ENCODE peak calls at places on chromosomes 16 and 17, in five cellular contexts. One of them, this sample, is unnamed.

GRCh38 chr17:72972263-72972951 is 120.1 kb downstream of the SLC39A11 start:
- DNase-seq in lower lobe of right lung: no peak
- DNase-seq in lung: no peak
- DNase-seq in fibroblast of lung: no peak
- DNase-seq in AG04450: no peak
- DNase-seq in this sample: no peak

GRCh38 chr17:45287526-45288264 is 25.8 kb upstream of the SPATA32 start:
- DNase-seq in lung: no peak
- DNase-seq in fibroblast of lung: no peak
- DNase-seq in lower lobe of right lung: no peak
- DNase-seq in AG04450: no peak
- DNase-seq in this sample: no peak

GRCh38 chr17:75009139-75009724 is 3.2 kb upstream of the MRPL58 start:
- DNase-seq in AG04450: no peak
- DNase-seq in lung: no peak
- DNase-seq in fibroblast of lung: no peak
- DNase-seq in lower lobe of right lung: no peak
- DNase-seq in this sample: no peak

GRCh38 chr17:67460097-67460496 is 83.0 kb downstream of the PITPNC1 start:
- DNase-seq in AG04450: no peak
- DNase-seq in fibroblast of lung: no peak
- DNase-seq in lung: no peak
- DNase-seq in lower lobe of right lung: no peak
- DNase-seq in this sample: no peak

GRCh38 chr17:37259030-37259735 is 116.6 kb upstream of the C17orf78 start:
- DNase-seq in lung: no peak
- DNase-seq in AG04450: no peak
- DNase-seq in lower lobe of right lung: no peak
- DNase-seq in fibroblast of lung: peak
- DNase-seq in this sample: no peak

GRCh38 chr16:69839798-69840409 is 77.8 kb downstream of the WWP2 start:
- DNase-seq in fibroblast of lung: peak
- DNase-seq in lower lobe of right lung: no peak
- DNase-seq in AG04450: no peak
- DNase-seq in lung: no peak
- DNase-seq in this sample: no peak

GRCh38 chr17:69857412-69857835 is 217.6 kb upstream of the KCNJ16 start:
- DNase-seq in lower lobe of right lung: no peak
- DNase-seq in fibroblast of lung: peak
- DNase-seq in AG04450: peak
- DNase-seq in lung: no peak
- DNase-seq in this sample: no peak

GRCh38 chr16:83335076-83335475 is 472.7 kb upstream of the HSBP1 start:
- DNase-seq in lung: no peak
- DNase-seq in lower lobe of right lung: no peak
- DNase-seq in AG04450: no peak
- DNase-seq in fibroblast of lung: peak
- DNase-seq in this sample: no peak

GRCh38 chr17:17401271-17401781 is 75.5 kb upstream of the MED9 start:
- DNase-seq in lower lobe of right lung: no peak
- DNase-seq in AG04450: no peak
- DNase-seq in lung: no peak
- DNase-seq in fibroblast of lung: peak
- DNase-seq in this sample: no peak

GRCh38 chr16:68800257-68800875 is 43.0 kb upstream of the TANGO6 start:
- DNase-seq in fibroblast of lung: peak
- DNase-seq in AG04450: peak
- DNase-seq in lower lobe of right lung: no peak
- DNase-seq in lung: peak
- DNase-seq in this sample: peak

GRCh38 chr16:62966626-62967025 is 930.4 kb upstream of the CDH8 start:
- DNase-seq in lung: no peak
- DNase-seq in fibroblast of lung: no peak
- DNase-seq in AG04450: no peak
- DNase-seq in lower lobe of right lung: no peak
- DNase-seq in this sample: no peak

GRCh38 chr17:60305141-60305540 is 86.8 kb downstream of the USP32 start:
- DNase-seq in lung: no peak
- DNase-seq in AG04450: no peak
- DNase-seq in fibroblast of lung: no peak
- DNase-seq in lower lobe of right lung: no peak
- DNase-seq in this sample: no peak

GRCh38 chr17:51743477-51743876 is 415.0 kb downstream of the CA10 start:
- DNase-seq in AG04450: no peak
- DNase-seq in lower lobe of right lung: no peak
- DNase-seq in lung: no peak
- DNase-seq in fibroblast of lung: no peak
- DNase-seq in this sample: no peak

GRCh38 chr17:10135539-10136257 is 62.7 kb downstream of the GAS7 start:
- DNase-seq in lung: peak
- DNase-seq in lower lobe of right lung: no peak
- DNase-seq in AG04450: no peak
- DNase-seq in fibroblast of lung: no peak
- DNase-seq in this sample: no peak

GRCh38 chr17:16273929-16274339 is 56.9 kb downstream of the PIGL start:
- DNase-seq in fibroblast of lung: no peak
- DNase-seq in lower lobe of right lung: no peak
- DNase-seq in AG04450: no peak
- DNase-seq in lung: no peak
- DNase-seq in this sample: no peak

GRCh38 chr16:88927010-88927409 is 50.0 kb downstream of the CBFA2T3 start:
- DNase-seq in fibroblast of lung: no peak
- DNase-seq in lower lobe of right lung: no peak
- DNase-seq in lung: no peak
- DNase-seq in AG04450: no peak
- DNase-seq in this sample: no peak

DNA sequence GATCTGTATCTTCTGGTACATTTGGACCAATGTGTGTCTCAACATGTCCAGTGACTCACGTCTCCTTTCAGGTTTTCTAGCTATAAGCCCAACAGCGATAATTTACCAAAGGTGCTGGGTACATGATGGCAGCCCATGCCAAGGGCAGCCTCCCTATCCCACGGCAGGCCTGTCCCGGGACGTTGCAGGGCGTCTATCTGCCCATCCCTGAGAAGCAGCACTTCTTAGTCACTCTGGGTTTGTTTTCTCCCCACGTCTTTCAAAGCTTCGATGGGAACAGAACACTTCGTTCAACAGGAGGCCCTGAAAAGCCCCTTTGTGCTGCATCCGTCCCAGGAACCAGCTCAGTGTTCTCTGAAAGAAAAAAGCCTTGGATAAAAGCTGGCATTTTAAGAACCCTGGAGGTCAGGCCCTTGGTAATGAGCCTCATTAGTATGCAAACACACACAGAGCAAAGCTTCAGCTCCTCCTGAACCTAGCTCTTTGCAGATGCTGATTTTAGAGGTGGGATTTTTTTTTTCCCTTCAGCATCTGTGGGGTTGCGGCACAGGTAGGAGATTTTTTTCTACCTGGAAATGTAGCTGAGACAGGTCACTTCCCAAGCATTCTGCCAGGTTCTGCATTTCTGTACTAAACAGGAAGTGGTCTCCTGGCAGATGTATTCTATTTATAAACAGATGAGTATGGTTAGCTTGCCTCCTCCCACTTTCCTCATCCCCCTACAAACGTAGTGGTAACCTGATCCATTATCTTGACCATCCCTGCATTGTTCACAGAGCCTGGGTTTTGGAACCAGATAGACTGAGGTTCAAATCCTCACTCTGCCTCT is 17.5 kb upstream of the MT4 start:
- DNase-seq in fibroblast of lung: peak
- DNase-seq in lung: no peak
- DNase-seq in lower lobe of right lung: no peak
- DNase-seq in AG04450: peak
- DNase-seq in this sample: no peak
- H3K4me3 ChIP-seq in fibroblast of lung: no peak
- H3K4me3 ChIP-seq in lung: no peak
- H3K4me3 ChIP-seq in lower lobe of right lung: no peak
- H3K4me3 ChIP-seq in AG04450: no peak
- H3K4me3 ChIP-seq in this sample: no peak

DNA sequence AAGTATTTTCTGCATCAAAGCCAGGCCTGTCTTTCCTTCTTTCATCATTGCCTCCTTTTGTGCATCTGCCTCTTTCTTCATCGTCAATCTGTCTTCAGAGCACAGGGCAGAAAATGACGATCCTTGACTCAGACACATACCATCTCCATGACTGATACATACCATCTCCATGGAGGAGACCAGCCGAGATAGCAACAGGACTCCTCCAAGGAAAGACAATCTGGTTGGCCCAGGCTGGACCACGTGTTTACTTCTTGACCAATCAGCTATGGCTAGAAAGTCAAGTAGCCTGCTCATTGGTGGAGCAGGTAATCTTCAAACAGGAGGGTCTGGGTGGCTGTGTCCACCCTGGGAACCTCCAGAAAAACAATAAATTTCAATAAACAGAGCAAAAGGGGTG is 164.6 kb downstream of the CPPED1 start:
- DNase-seq in lower lobe of right lung: no peak
- DNase-seq in AG04450: no peak
- DNase-seq in lung: no peak
- DNase-seq in fibroblast of lung: peak
- DNase-seq in this sample: no peak
- TF ChIP-seq CTCF in lower lobe of right lung: no peak
- TF ChIP-seq CTCF in AG04450: no peak
- TF ChIP-seq CTCF in lung: no peak
- TF ChIP-seq CTCF in fibroblast of lung: no peak
- TF ChIP-seq CTCF in this sample: no peak

DNA sequence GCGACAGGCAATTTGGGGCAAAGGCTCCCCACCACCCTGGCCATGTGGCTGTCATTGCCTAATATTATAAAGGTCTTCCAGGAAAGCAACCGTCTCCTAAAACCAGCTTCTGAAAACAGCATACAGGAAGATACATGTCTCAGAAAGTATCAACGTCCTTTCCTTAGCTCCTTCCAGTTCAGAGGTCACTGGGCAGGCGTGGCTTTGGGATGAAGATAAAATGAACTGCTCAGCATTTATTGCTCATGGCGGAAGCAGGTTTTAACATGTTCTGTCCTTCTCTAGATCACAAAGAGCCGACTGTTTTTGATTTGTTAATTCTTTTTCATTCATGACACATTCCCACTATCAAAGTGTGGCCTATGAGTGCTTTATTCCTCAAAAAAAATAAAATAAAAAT is 8.0 kb downstream of the CFAP20 start:
- DNase-seq in lower lobe of right lung: no peak
- DNase-seq in fibroblast of lung: no peak
- DNase-seq in AG04450: no peak
- DNase-seq in lung: no peak
- DNase-seq in this sample: no peak
- H3K4me3 ChIP-seq in lower lobe of right lung: no peak
- H3K4me3 ChIP-seq in fibroblast of lung: no peak
- H3K4me3 ChIP-seq in AG04450: no peak
- H3K4me3 ChIP-seq in lung: no peak
- H3K4me3 ChIP-seq in this sample: no peak

DNA sequence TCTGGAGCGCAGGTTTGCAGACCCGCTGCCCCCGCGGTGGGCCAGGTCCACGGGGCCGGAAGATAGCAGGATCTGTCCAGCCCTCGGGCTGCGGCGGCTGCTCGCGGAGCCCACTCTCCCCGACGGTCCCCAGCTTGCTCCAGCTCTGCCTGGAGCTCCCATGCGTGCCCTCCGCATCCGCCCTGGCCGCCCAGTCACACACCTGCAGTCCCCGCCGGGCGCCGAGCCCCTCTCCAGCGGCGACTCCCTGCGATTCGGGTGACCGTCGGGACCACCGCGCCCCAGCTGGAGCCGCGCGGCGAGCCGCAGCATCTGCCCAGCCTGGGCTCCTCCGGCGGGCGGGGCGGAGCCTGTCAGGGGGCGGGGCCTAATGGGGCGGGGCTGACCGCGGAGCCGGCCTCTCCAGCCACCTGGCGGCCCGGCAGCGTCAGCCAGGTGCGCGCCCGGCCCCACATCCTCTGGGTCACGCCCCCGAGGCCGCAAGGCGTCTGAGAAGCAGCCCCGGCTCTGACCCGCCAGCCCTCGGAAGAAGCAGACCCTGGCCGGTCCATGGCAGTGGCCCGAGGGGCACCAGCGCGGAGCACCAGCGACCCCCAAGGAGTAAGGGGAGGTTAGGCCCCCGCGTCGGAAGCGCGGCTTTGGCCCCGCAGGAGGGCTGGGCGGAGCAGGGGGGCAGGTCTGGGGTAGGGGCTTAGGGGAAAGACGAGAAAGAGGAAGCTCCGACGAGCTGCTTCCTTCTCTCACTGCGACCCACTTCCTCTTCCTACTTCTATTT is at the start of gene PIK3R5:
- DNase-seq in lower lobe of right lung: peak
- DNase-seq in fibroblast of lung: no peak
- DNase-seq in AG04450: no peak
- DNase-seq in lung: peak
- DNase-seq in this sample: peak
- TF ChIP-seq CTCF in lower lobe of right lung: no peak
- TF ChIP-seq CTCF in fibroblast of lung: no peak
- TF ChIP-seq CTCF in AG04450: no peak
- TF ChIP-seq CTCF in lung: no peak
- TF ChIP-seq CTCF in this sample: no peak

DNA sequence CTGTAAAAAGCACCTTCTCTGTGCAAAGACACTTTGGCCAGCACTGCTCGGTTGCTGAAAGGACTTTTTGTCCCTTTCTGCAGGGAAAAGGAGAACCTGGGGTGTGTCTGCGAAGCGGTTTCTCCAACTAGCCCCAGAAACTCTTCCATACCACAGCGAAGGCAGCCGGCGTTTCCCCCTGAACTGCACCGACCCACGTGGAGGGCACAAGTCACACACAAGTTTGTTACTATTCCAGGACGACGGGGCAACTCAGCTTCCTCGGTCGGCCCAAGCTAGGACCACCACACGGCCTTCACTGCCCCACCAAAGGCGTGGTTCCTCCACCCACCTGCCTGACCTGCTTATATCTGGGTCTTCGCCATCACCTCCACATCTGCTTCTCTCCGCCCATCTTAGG is 1.9 kb downstream of the RTN4RL1 start:
- DNase-seq in fibroblast of lung: no peak
- DNase-seq in lower lobe of right lung: no peak
- DNase-seq in lung: no peak
- DNase-seq in AG04450: no peak
- DNase-seq in this sample: no peak
- H3K4me3 ChIP-seq in fibroblast of lung: no peak
- H3K4me3 ChIP-seq in lower lobe of right lung: no peak
- H3K4me3 ChIP-seq in lung: no peak
- H3K4me3 ChIP-seq in AG04450: no peak
- H3K4me3 ChIP-seq in this sample: no peak

GRCh38 chr16:3548859-3549258 is 28.3 kb downstream of the NLRC3 start:
- DNase-seq in lung: no peak
- DNase-seq in lower lobe of right lung: no peak
- DNase-seq in AG04450: no peak
- DNase-seq in fibroblast of lung: no peak
- DNase-seq in this sample: no peak

GRCh38 chr16:3549906-3550305 is 27.3 kb downstream of the NLRC3 start:
- DNase-seq in lung: no peak
- DNase-seq in fibroblast of lung: no peak
- DNase-seq in lower lobe of right lung: no peak
- DNase-seq in AG04450: no peak
- DNase-seq in this sample: no peak

GRCh38 chr16:3553138-3553923 is 23.9 kb downstream of the NLRC3 start:
- DNase-seq in AG04450: no peak
- DNase-seq in lung: no peak
- DNase-seq in lower lobe of right lung: no peak
- DNase-seq in fibroblast of lung: no peak
- DNase-seq in this sample: no peak

GRCh38 chr16:3550851-3551847 is 26.1 kb downstream of the NLRC3 start:
- DNase-seq in fibroblast of lung: no peak
- DNase-seq in lung: no peak
- DNase-seq in AG04450: no peak
- DNase-seq in lower lobe of right lung: no peak
- DNase-seq in this sample: no peak

GRCh38 chr16:3554351-3554928 is 22.8 kb downstream of the NLRC3 start:
- DNase-seq in fibroblast of lung: no peak
- DNase-seq in lung: no peak
- DNase-seq in AG04450: no peak
- DNase-seq in lower lobe of right lung: no peak
- DNase-seq in this sample: no peak
- TF ChIP-seq CTCF in fibroblast of lung: no peak
- TF ChIP-seq CTCF in lung: no peak
- TF ChIP-seq CTCF in AG04450: no peak
- TF ChIP-seq CTCF in lower lobe of right lung: no peak
- TF ChIP-seq CTCF in this sample: no peak

This sample was measured in ovary.